ENCODE peak calls at places on chromosomes 2 and 18, in five cellular contexts. C, R, Q, J and F are unnamed samples.

GRCh38 chr2:231717281-231718180 is 9.2 kb downstream of the PTMA start:
- DNase-seq in C (no peak), R (no peak), Q (peak), J (no peak), F (no peak)

GRCh38 chr18:1503847-1504246 is 599.2 kb downstream of the ADCYAP1 start:
- DNase-seq in C (no peak), R (no peak), Q (no peak), J (no peak), F (no peak)

GRCh38 chr2:177024760-177025159 is 187.8 kb upstream of the HNRNPA3 start:
- DNase-seq in C (no peak), R (no peak), Q (no peak), J (no peak), F (no peak)

GRCh38 chr2:156331572-156332451 is 709 bp downstream of the NR4A2 start:
- DNase-seq in C (no peak), R (peak), Q (peak), J (no peak), F (no peak)

GRCh38 chr2:137192366-137193315 is 427.3 kb downstream of the THSD7B start:
- DNase-seq in C (no peak), R (no peak), Q (no peak), J (no peak), F (no peak)

GRCh38 chr2:10538224-10538894 is 90.2 kb upstream of the ODC1 start:
- DNase-seq in C (peak), R (no peak), Q (peak), J (no peak), F (no peak)

GRCh38 chr2:24409700-24410556 is 49.6 kb upstream of the ITSN2 start:
- DNase-seq in C (peak), R (peak), Q (peak), J (no peak), F (peak)

GRCh38 chr18:11203998-11204397 is 54.6 kb upstream of the PIEZO2 start:
- DNase-seq in C (no peak), R (no peak), Q (no peak), J (no peak), F (no peak)

GRCh38 chr2:16525265-16525887 is 140.3 kb downstream of the CYRIA start:
- DNase-seq in C (no peak), R (no peak), Q (peak), J (no peak), F (no peak)

GRCh38 chr2:1745171-1746023 is 1.1 kb upstream of the PXDN start:
- DNase-seq in C (no peak), R (no peak), Q (no peak), J (no peak), F (no peak)
- H3K4me3 ChIP-seq in C (peak), R (no peak), Q (no peak), J (peak), F (peak)

DNA sequence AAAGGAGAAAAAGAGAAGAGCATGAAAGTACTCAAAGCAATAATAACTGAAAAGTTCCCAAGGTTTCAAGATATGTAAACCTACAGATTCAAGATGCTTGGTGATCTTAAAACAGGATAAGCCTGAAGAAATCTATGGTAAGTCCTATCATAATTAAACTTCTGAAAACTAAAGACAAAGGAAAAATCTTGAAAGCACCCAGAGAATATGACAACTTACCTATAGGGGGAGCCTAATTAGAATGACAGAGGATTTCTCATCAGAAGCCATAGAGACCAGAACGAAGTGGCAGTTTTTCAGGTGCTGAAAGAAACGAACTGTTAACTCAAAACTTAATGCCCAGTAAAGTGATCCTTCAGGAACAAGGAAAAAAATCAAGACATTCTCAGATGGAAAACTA is 59.7 kb downstream of the XDH start:
- DNase-seq in C (no peak), R (no peak), Q (peak), J (no peak), F (no peak)
- H3K4me3 ChIP-seq in C (no peak), R (no peak), Q (no peak), J (no peak), F (no peak)

DNA sequence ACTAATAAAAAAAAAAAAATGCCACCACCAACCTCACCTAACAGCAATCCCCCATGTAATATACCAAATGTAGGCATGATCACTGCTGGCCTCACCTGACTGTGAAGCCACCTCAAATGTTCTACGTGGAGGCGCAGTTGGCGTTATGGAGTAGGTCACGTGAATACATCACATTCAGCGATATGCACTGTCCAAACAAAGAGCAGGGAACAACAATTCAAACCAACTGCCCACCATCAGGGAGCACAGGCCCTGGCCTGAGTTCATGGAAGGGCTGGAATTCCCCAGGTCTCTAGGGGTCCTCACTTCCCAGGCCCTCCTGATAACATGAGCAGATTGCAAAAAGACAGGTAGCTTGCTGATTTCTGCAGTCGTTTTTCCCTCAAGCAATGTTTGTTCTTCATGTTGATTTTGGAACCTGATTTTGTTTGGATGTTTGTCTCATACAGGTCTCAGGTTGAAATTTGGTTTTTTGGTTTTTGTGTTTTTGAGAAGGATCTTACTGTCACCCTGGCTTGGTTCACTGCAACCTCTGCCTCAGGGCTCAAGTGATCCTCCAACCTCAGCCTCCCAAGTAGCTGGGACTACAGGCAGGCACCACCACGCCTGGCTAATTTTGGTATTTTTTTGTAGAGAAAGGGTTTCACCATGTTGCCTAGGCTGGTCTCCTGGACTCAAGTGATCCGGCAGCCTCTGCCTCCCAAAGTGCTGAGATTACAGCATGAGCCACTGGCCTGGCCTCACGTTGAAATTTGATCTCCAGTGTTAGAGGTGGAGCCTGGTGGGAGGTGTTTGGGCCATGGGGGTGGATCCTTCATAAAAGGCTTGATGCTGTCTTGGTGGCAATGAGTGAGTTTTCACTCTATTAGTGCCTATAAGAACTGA is 15.5 kb downstream of the TBC1D8 start:
- DNase-seq in C (no peak), R (peak), Q (no peak), J (no peak), F (no peak)
- H3K4me3 ChIP-seq in C (no peak), R (no peak), Q (no peak), J (no peak), F (no peak)

GRCh38 chr2:188291142-188291616 is 495 bp upstream of the GULP1 start:
- DNase-seq in C (peak), R (peak), Q (peak), J (no peak), F (no peak)
- H3K4me3 ChIP-seq in C (peak), R (no peak), Q (peak), J (peak), F (peak)

GRCh38 chr18:76506974-76507764 is 12.1 kb upstream of the ZNF516 start:
- DNase-seq in C (no peak), R (no peak), Q (no peak), J (no peak), F (no peak)
- H3K4me3 ChIP-seq in C (no peak), R (no peak), Q (no peak), J (no peak), F (no peak)

GRCh38 chr2:218745559-218746469 is 35.2 kb downstream of the TTLL4 start:
- DNase-seq in C (peak), R (peak), Q (no peak), J (no peak), F (no peak)
- H3K4me3 ChIP-seq in C (no peak), R (no peak), Q (no peak), J (no peak), F (no peak)

GRCh38 chr2:218785103-218785502 is 3.2 kb downstream of the CYP27A1 start:
- DNase-seq in C (no peak), R (no peak), Q (no peak), J (no peak), F (no peak)
- H3K4me3 ChIP-seq in C (no peak), R (no peak), Q (no peak), J (no peak), F (no peak)

GRCh38 chr2:35978218-35978617 is 377.4 kb upstream of the CRIM1 start:
- DNase-seq in C (no peak), R (no peak), Q (no peak), J (no peak), F (no peak)
- H3K4me3 ChIP-seq in C (no peak), R (no peak), Q (no peak), J (no peak), F (no peak)

GRCh38 chr2:165202230-165202629 is 1.6 kb downstream of the SCN3A start:
- DNase-seq in C (no peak), R (no peak), Q (no peak), J (no peak), F (no peak)

GRCh38 chr2:165208094-165208493 is 4.2 kb upstream of the SCN3A start:
- DNase-seq in C (no peak), R (no peak), Q (no peak), J (no peak), F (no peak)

GRCh38 chr2:165198181-165198580 is 5.7 kb downstream of the SCN3A start:
- DNase-seq in C (no peak), R (no peak), Q (no peak), J (no peak), F (no peak)

GRCh38 chr2:165205865-165206264 is 2.0 kb upstream of the SCN3A start:
- DNase-seq in C (no peak), R (no peak), Q (no peak), J (no peak), F (no peak)

DNA sequence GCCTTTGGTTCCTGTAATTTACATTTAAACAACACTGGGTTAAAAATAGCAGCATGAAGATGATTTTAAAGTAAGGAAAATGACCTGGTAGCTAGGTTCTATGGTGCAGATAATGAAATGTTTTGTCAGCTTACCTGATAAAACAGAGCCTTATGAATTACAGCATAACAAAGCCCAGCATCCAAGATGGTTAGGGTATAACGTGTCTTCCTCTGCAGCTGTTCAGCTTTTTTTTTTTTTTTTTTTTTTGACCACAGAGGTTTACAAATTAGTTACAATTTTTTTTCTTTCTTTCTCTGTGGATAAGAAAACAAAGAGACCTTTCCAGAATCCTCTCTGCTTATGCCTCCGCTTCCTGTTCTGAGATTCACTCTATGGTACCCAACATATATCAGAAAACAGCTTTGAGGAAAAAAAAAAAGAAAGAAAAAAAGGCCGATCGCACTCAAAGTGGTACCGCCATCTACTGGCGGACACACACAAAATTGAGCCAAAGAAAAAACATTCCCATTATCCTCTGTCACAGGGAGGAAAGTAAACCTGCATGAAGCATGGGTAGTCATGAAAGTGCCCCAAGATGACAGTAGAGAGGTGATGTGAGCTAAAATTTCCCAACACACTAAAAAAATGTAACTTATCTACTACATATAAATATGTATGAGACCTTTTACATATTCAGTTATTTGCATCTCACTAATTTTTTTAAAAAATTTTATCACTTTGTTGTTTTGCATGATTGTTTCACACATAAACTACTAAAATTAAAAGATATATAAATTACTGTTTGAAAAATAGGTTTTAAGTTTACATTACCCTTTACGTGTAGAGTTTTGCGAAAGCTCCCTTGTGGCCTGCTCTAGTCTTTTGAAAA is at the start of gene SCN3A:
- DNase-seq in C (peak), R (peak), Q (peak), J (peak), F (no peak)
- H3K4me3 ChIP-seq in C (peak), R (no peak), Q (no peak), J (no peak), F (no peak)